ENCODE peak calls at places on chromosomes 2 and 18, in five cellular contexts. One of them, this sample, is unnamed.

GRCh38 chr2:167980436-167980835 is 267.0 kb downstream of the STK39 start:
- DNase-seq in DMS79: no peak
- DNase-seq in SK-N-SH: no peak
- DNase-seq in ovary: no peak
- DNase-seq in stimulated activated CD8-positive, alpha-beta memory T cell treated with anti-CD3 and anti-CD28 coated beads, Interleukin-15, amount 100 ng/mL, for 48 hours: no peak
- DNase-seq in this sample: no peak

GRCh38 chr2:128380061-128380889 is 61.6 kb upstream of the HS6ST1 start:
- DNase-seq in ovary: no peak
- DNase-seq in SK-N-SH: no peak
- DNase-seq in DMS79: no peak
- DNase-seq in stimulated activated CD8-positive, alpha-beta memory T cell treated with anti-CD3 and anti-CD28 coated beads, Interleukin-15, amount 100 ng/mL, for 48 hours: no peak
- DNase-seq in this sample: no peak

GRCh38 chr2:135096665-135097446 is 44.8 kb downstream of the RAB3GAP1 start:
- DNase-seq in DMS79: no peak
- DNase-seq in ovary: no peak
- DNase-seq in stimulated activated CD8-positive, alpha-beta memory T cell treated with anti-CD3 and anti-CD28 coated beads, Interleukin-15, amount 100 ng/mL, for 48 hours: no peak
- DNase-seq in SK-N-SH: no peak
- DNase-seq in this sample: no peak

GRCh38 chr2:168712053-168712452 is 90.4 kb upstream of the NOSTRIN start:
- DNase-seq in DMS79: no peak
- DNase-seq in SK-N-SH: no peak
- DNase-seq in ovary: no peak
- DNase-seq in stimulated activated CD8-positive, alpha-beta memory T cell treated with anti-CD3 and anti-CD28 coated beads, Interleukin-15, amount 100 ng/mL, for 48 hours: no peak
- DNase-seq in this sample: no peak

GRCh38 chr2:181374741-181375675 is 82.2 kb upstream of the ITGA4 start:
- DNase-seq in ovary: no peak
- DNase-seq in SK-N-SH: peak; percentile 26
- DNase-seq in stimulated activated CD8-positive, alpha-beta memory T cell treated with anti-CD3 and anti-CD28 coated beads, Interleukin-15, amount 100 ng/mL, for 48 hours: no peak
- DNase-seq in DMS79: no peak
- DNase-seq in this sample: no peak

GRCh38 chr2:3626817-3627499 is 31.0 kb upstream of the ALLC start:
- DNase-seq in ovary: peak; percentile 28
- DNase-seq in stimulated activated CD8-positive, alpha-beta memory T cell treated with anti-CD3 and anti-CD28 coated beads, Interleukin-15, amount 100 ng/mL, for 48 hours: no peak
- DNase-seq in SK-N-SH: no peak
- DNase-seq in DMS79: no peak
- DNase-seq in this sample: no peak

GRCh38 chr2:12277305-12278034 is 439.3 kb upstream of the TRIB2 start:
- DNase-seq in DMS79: no peak
- DNase-seq in ovary: no peak
- DNase-seq in stimulated activated CD8-positive, alpha-beta memory T cell treated with anti-CD3 and anti-CD28 coated beads, Interleukin-15, amount 100 ng/mL, for 48 hours: no peak
- DNase-seq in SK-N-SH: no peak
- DNase-seq in this sample: peak; percentile 17

GRCh38 chr18:49486617-49486958 is 446 bp downstream of the C18orf32 start:
- DNase-seq in SK-N-SH: no peak
- DNase-seq in DMS79: no peak
- DNase-seq in stimulated activated CD8-positive, alpha-beta memory T cell treated with anti-CD3 and anti-CD28 coated beads, Interleukin-15, amount 100 ng/mL, for 48 hours: no peak
- DNase-seq in ovary: no peak
- DNase-seq in this sample: no peak

GRCh38 chr2:141341444-141341843 is 789.4 kb downstream of the LRP1B start:
- DNase-seq in DMS79: no peak
- DNase-seq in stimulated activated CD8-positive, alpha-beta memory T cell treated with anti-CD3 and anti-CD28 coated beads, Interleukin-15, amount 100 ng/mL, for 48 hours: no peak
- DNase-seq in ovary: no peak
- DNase-seq in SK-N-SH: no peak
- DNase-seq in this sample: no peak

GRCh38 chr2:71226391-71226964 is 425 bp downstream of the PAIP2B start:
- DNase-seq in ovary: peak; percentile 50
- DNase-seq in DMS79: peak; percentile 81
- DNase-seq in SK-N-SH: peak; percentile 47
- DNase-seq in stimulated activated CD8-positive, alpha-beta memory T cell treated with anti-CD3 and anti-CD28 coated beads, Interleukin-15, amount 100 ng/mL, for 48 hours: no peak
- DNase-seq in this sample: peak; percentile 34

GRCh38 chr2:35080231-35080905 is 1275.2 kb upstream of the CRIM1 start:
- DNase-seq in stimulated activated CD8-positive, alpha-beta memory T cell treated with anti-CD3 and anti-CD28 coated beads, Interleukin-15, amount 100 ng/mL, for 48 hours: no peak
- DNase-seq in ovary: no peak
- DNase-seq in SK-N-SH: no peak
- DNase-seq in DMS79: no peak
- DNase-seq in this sample: no peak

GRCh38 chr18:59928201-59928600 is 28.4 kb downstream of the PMAIP1 start:
- DNase-seq in DMS79: no peak
- DNase-seq in stimulated activated CD8-positive, alpha-beta memory T cell treated with anti-CD3 and anti-CD28 coated beads, Interleukin-15, amount 100 ng/mL, for 48 hours: no peak
- DNase-seq in SK-N-SH: no peak
- DNase-seq in ovary: no peak
- DNase-seq in this sample: no peak

GRCh38 chr2:48315847-48316194 is 214.1 kb upstream of the STON1 start:
- DNase-seq in stimulated activated CD8-positive, alpha-beta memory T cell treated with anti-CD3 and anti-CD28 coated beads, Interleukin-15, amount 100 ng/mL, for 48 hours: peak; percentile 20
- DNase-seq in ovary: no peak
- DNase-seq in DMS79: peak; percentile 9
- DNase-seq in SK-N-SH: peak; percentile 39
- DNase-seq in this sample: no peak

GRCh38 chr2:15638720-15639119 is 47.1 kb downstream of the DDX1 start:
- DNase-seq in DMS79: no peak
- DNase-seq in ovary: no peak
- DNase-seq in stimulated activated CD8-positive, alpha-beta memory T cell treated with anti-CD3 and anti-CD28 coated beads, Interleukin-15, amount 100 ng/mL, for 48 hours: no peak
- DNase-seq in SK-N-SH: no peak
- DNase-seq in this sample: no peak

GRCh38 chr2:44083054-44083453 is 85.6 kb upstream of the PPM1B start:
- DNase-seq in DMS79: no peak
- DNase-seq in SK-N-SH: no peak
- DNase-seq in stimulated activated CD8-positive, alpha-beta memory T cell treated with anti-CD3 and anti-CD28 coated beads, Interleukin-15, amount 100 ng/mL, for 48 hours: no peak
- DNase-seq in ovary: no peak
- DNase-seq in this sample: no peak

GRCh38 chr2:201580486-201580885 is 62.8 kb downstream of the TMEM237 start:
- DNase-seq in SK-N-SH: no peak
- DNase-seq in ovary: no peak
- DNase-seq in DMS79: no peak
- DNase-seq in stimulated activated CD8-positive, alpha-beta memory T cell treated with anti-CD3 and anti-CD28 coated beads, Interleukin-15, amount 100 ng/mL, for 48 hours: no peak
- DNase-seq in this sample: no peak

GRCh38 chr2:68905116-68905515 is 33.9 kb upstream of the BMP10 start:
- DNase-seq in DMS79: no peak
- DNase-seq in stimulated activated CD8-positive, alpha-beta memory T cell treated with anti-CD3 and anti-CD28 coated beads, Interleukin-15, amount 100 ng/mL, for 48 hours: no peak
- DNase-seq in ovary: no peak
- DNase-seq in SK-N-SH: no peak
- DNase-seq in this sample: no peak

GRCh38 chr18:55589625-55590291 is 1.8 kb upstream of the TCF4 start:
- DNase-seq in stimulated activated CD8-positive, alpha-beta memory T cell treated with anti-CD3 and anti-CD28 coated beads, Interleukin-15, amount 100 ng/mL, for 48 hours: peak; percentile 63
- DNase-seq in SK-N-SH: peak; percentile 93
- DNase-seq in ovary: peak; percentile 97
- DNase-seq in DMS79: peak; percentile 82
- DNase-seq in this sample: peak; percentile 96